ENCODE peak calls at places on chromosome 6, in five cellular contexts. C is A549, X is ACHN, A is fibroblast of the conjunctiva, H is AG10803. G is an unnamed sample.
A peak's percentile ranks its signal among the peaks of the same experiment; 100 is the strongest.

GRCh38 chr6:34865107-34865506 is 22.7 kb downstream of the TAF11 start:
- DNase-seq in C (no peak), X (no peak), H (no peak), A (no peak), G (no peak)

GRCh38 chr6:75210885-75211739 is 5.3 kb upstream of the COL12A1 start:
- DNase-seq in A (peak; percentile 62), X (peak; percentile 68), H (peak; percentile 73), C (peak; percentile 56), G (peak; percentile 92)

GRCh38 chr6:127458817-127459216 is 372 bp downstream of the KIAA0408 start:
- DNase-seq in H (peak; percentile 70), C (no peak), A (peak; percentile 50), X (no peak), G (peak; percentile 74)

GRCh38 chr6:79755967-79756366 is 124.8 kb downstream of the SH3BGRL2 start:
- DNase-seq in A (no peak), C (no peak), X (no peak), H (no peak), G (no peak)

GRCh38 chr6:34145161-34146020 is 496 bp downstream of the GRM4 start:
- DNase-seq in A (no peak), X (peak; percentile 11), C (peak; percentile 37), H (peak; percentile 48), G (no peak)

GRCh38 chr6:134331255-134331654 is 13.3 kb upstream of the SGK1 start:
- DNase-seq in C (no peak), H (peak; percentile 31), A (no peak), X (no peak), G (no peak)

GRCh38 chr6:166772518-166772917 is 145.5 kb upstream of the RPS6KA2 start:
- DNase-seq in X (no peak), A (no peak), H (no peak), C (no peak), G (no peak)

GRCh38 chr6:137015943-137016342 is 28.8 kb downstream of the IL20RA start:
- DNase-seq in X (no peak), H (no peak), C (no peak), A (no peak), G (no peak)

GRCh38 chr6:121436966-121437756 is 1.7 kb downstream of the GJA1 start:
- DNase-seq in X (peak; percentile 46), C (peak; percentile 54), A (peak; percentile 53), H (peak; percentile 50), G (peak; percentile 63)

G was measured in tibial nerve.